ENCODE peak calls at places on chromosomes 12 and 14, in ten cellular contexts. One of them, this sample, is unnamed.
A peak's percentile ranks its signal among the peaks of the same experiment; 100 is the strongest.

GRCh38 chr14:89215166-89215940 is 201.7 kb downstream of the FOXN3 start:
- DNase-seq in activated CD4-positive, alpha-beta T cell treated with anti-CD3 and anti-CD28 coated beads, Interleukin-2, amount 50 U/mL, for 48 hours: no peak
- DNase-seq in CD4-positive, alpha-beta memory T cell: no peak
- DNase-seq in endothelial cell of umbilical vein: no peak
- DNase-seq in cardiac muscle cell: no peak
- DNase-seq in GM20000: no peak
- DNase-seq in NCI-H345: no peak
- DNase-seq in bronchial epithelial cell: no peak
- DNase-seq in ELR: no peak
- DNase-seq in stimulated activated CD4-positive, alpha-beta T cell treated with anti-CD3 and anti-CD28 coated beads, Interleukin-1b, Interleukin-23, amount 100 ng/mL, for 24 hours: no peak
- DNase-seq in this sample: no peak

GRCh38 chr12:27531916-27532315 is 7.9 kb downstream of the PPFIBP1 start:
- DNase-seq in NCI-H345: no peak
- DNase-seq in cardiac muscle cell: peak; percentile 73
- DNase-seq in stimulated activated CD4-positive, alpha-beta T cell treated with anti-CD3 and anti-CD28 coated beads, Interleukin-1b, Interleukin-23, amount 100 ng/mL, for 24 hours: no peak
- DNase-seq in GM20000: no peak
- DNase-seq in ELR: no peak
- DNase-seq in endothelial cell of umbilical vein: no peak
- DNase-seq in bronchial epithelial cell: no peak
- DNase-seq in CD4-positive, alpha-beta memory T cell: no peak
- DNase-seq in activated CD4-positive, alpha-beta T cell treated with anti-CD3 and anti-CD28 coated beads, Interleukin-2, amount 50 U/mL, for 48 hours: no peak
- DNase-seq in this sample: peak; percentile 37

GRCh38 chr12:128800606-128801005 is 23.2 kb downstream of the SLC15A4 start:
- DNase-seq in activated CD4-positive, alpha-beta T cell treated with anti-CD3 and anti-CD28 coated beads, Interleukin-2, amount 50 U/mL, for 48 hours: no peak
- DNase-seq in NCI-H345: no peak
- DNase-seq in ELR: no peak
- DNase-seq in endothelial cell of umbilical vein: no peak
- DNase-seq in stimulated activated CD4-positive, alpha-beta T cell treated with anti-CD3 and anti-CD28 coated beads, Interleukin-1b, Interleukin-23, amount 100 ng/mL, for 24 hours: no peak
- DNase-seq in bronchial epithelial cell: no peak
- DNase-seq in cardiac muscle cell: no peak
- DNase-seq in CD4-positive, alpha-beta memory T cell: no peak
- DNase-seq in GM20000: no peak
- DNase-seq in this sample: no peak

GRCh38 chr12:46020768-46021167 is 30.4 kb upstream of the SCAF11 start:
- DNase-seq in GM20000: no peak
- DNase-seq in cardiac muscle cell: no peak
- DNase-seq in activated CD4-positive, alpha-beta T cell treated with anti-CD3 and anti-CD28 coated beads, Interleukin-2, amount 50 U/mL, for 48 hours: no peak
- DNase-seq in ELR: no peak
- DNase-seq in endothelial cell of umbilical vein: no peak
- DNase-seq in stimulated activated CD4-positive, alpha-beta T cell treated with anti-CD3 and anti-CD28 coated beads, Interleukin-1b, Interleukin-23, amount 100 ng/mL, for 24 hours: no peak
- DNase-seq in NCI-H345: no peak
- DNase-seq in bronchial epithelial cell: no peak
- DNase-seq in CD4-positive, alpha-beta memory T cell: no peak
- DNase-seq in this sample: no peak

GRCh38 chr14:94098359-94098758 is 12.2 kb upstream of the IFI27 start:
- DNase-seq in CD4-positive, alpha-beta memory T cell: no peak
- DNase-seq in cardiac muscle cell: peak; percentile 68
- DNase-seq in stimulated activated CD4-positive, alpha-beta T cell treated with anti-CD3 and anti-CD28 coated beads, Interleukin-1b, Interleukin-23, amount 100 ng/mL, for 24 hours: no peak
- DNase-seq in NCI-H345: no peak
- DNase-seq in GM20000: no peak
- DNase-seq in endothelial cell of umbilical vein: no peak
- DNase-seq in ELR: no peak
- DNase-seq in bronchial epithelial cell: no peak
- DNase-seq in activated CD4-positive, alpha-beta T cell treated with anti-CD3 and anti-CD28 coated beads, Interleukin-2, amount 50 U/mL, for 48 hours: no peak
- DNase-seq in this sample: no peak

GRCh38 chr12:90085491-90086274 is 377.0 kb upstream of the ATP2B1 start:
- DNase-seq in cardiac muscle cell: peak; percentile 21
- DNase-seq in endothelial cell of umbilical vein: no peak
- DNase-seq in CD4-positive, alpha-beta memory T cell: no peak
- DNase-seq in bronchial epithelial cell: peak; percentile 28
- DNase-seq in stimulated activated CD4-positive, alpha-beta T cell treated with anti-CD3 and anti-CD28 coated beads, Interleukin-1b, Interleukin-23, amount 100 ng/mL, for 24 hours: no peak
- DNase-seq in NCI-H345: no peak
- DNase-seq in activated CD4-positive, alpha-beta T cell treated with anti-CD3 and anti-CD28 coated beads, Interleukin-2, amount 50 U/mL, for 48 hours: no peak
- DNase-seq in ELR: peak; percentile 36
- DNase-seq in GM20000: no peak
- DNase-seq in this sample: no peak

GRCh38 chr12:41466300-41466699 is 278.2 kb downstream of the PDZRN4 start:
- DNase-seq in ELR: no peak
- DNase-seq in endothelial cell of umbilical vein: no peak
- DNase-seq in activated CD4-positive, alpha-beta T cell treated with anti-CD3 and anti-CD28 coated beads, Interleukin-2, amount 50 U/mL, for 48 hours: no peak
- DNase-seq in NCI-H345: no peak
- DNase-seq in GM20000: no peak
- DNase-seq in stimulated activated CD4-positive, alpha-beta T cell treated with anti-CD3 and anti-CD28 coated beads, Interleukin-1b, Interleukin-23, amount 100 ng/mL, for 24 hours: no peak
- DNase-seq in cardiac muscle cell: no peak
- DNase-seq in CD4-positive, alpha-beta memory T cell: no peak
- DNase-seq in bronchial epithelial cell: no peak
- DNase-seq in this sample: no peak

GRCh38 chr12:100798799-100799198 is 4.2 kb downstream of the ANO4 start:
- DNase-seq in NCI-H345: no peak
- DNase-seq in GM20000: no peak
- DNase-seq in endothelial cell of umbilical vein: no peak
- DNase-seq in cardiac muscle cell: no peak
- DNase-seq in activated CD4-positive, alpha-beta T cell treated with anti-CD3 and anti-CD28 coated beads, Interleukin-2, amount 50 U/mL, for 48 hours: no peak
- DNase-seq in bronchial epithelial cell: no peak
- DNase-seq in stimulated activated CD4-positive, alpha-beta T cell treated with anti-CD3 and anti-CD28 coated beads, Interleukin-1b, Interleukin-23, amount 100 ng/mL, for 24 hours: no peak
- DNase-seq in ELR: no peak
- DNase-seq in CD4-positive, alpha-beta memory T cell: no peak
- DNase-seq in this sample: no peak

GRCh38 chr14:79764288-79764687 is 447.0 kb downstream of the DIO2 start:
- DNase-seq in endothelial cell of umbilical vein: no peak
- DNase-seq in CD4-positive, alpha-beta memory T cell: no peak
- DNase-seq in stimulated activated CD4-positive, alpha-beta T cell treated with anti-CD3 and anti-CD28 coated beads, Interleukin-1b, Interleukin-23, amount 100 ng/mL, for 24 hours: no peak
- DNase-seq in cardiac muscle cell: no peak
- DNase-seq in activated CD4-positive, alpha-beta T cell treated with anti-CD3 and anti-CD28 coated beads, Interleukin-2, amount 50 U/mL, for 48 hours: no peak
- DNase-seq in bronchial epithelial cell: no peak
- DNase-seq in GM20000: no peak
- DNase-seq in NCI-H345: peak; percentile 24
- DNase-seq in ELR: no peak
- DNase-seq in this sample: no peak

GRCh38 chr12:1595026-1595561 is 713 bp upstream of the FBXL14 start:
- DNase-seq in bronchial epithelial cell: no peak
- DNase-seq in endothelial cell of umbilical vein: no peak
- DNase-seq in activated CD4-positive, alpha-beta T cell treated with anti-CD3 and anti-CD28 coated beads, Interleukin-2, amount 50 U/mL, for 48 hours: no peak
- DNase-seq in stimulated activated CD4-positive, alpha-beta T cell treated with anti-CD3 and anti-CD28 coated beads, Interleukin-1b, Interleukin-23, amount 100 ng/mL, for 24 hours: no peak
- DNase-seq in CD4-positive, alpha-beta memory T cell: peak; percentile 54
- DNase-seq in GM20000: no peak
- DNase-seq in ELR: no peak
- DNase-seq in NCI-H345: no peak
- DNase-seq in cardiac muscle cell: peak; percentile 44
- DNase-seq in this sample: peak; percentile 13

GRCh38 chr12:120399531-120399930 is 30.6 kb upstream of the MSI1 start:
- DNase-seq in stimulated activated CD4-positive, alpha-beta T cell treated with anti-CD3 and anti-CD28 coated beads, Interleukin-1b, Interleukin-23, amount 100 ng/mL, for 24 hours: no peak
- DNase-seq in CD4-positive, alpha-beta memory T cell: no peak
- DNase-seq in ELR: peak; percentile 63
- DNase-seq in endothelial cell of umbilical vein: no peak
- DNase-seq in GM20000: peak; percentile 45
- DNase-seq in NCI-H345: no peak
- DNase-seq in activated CD4-positive, alpha-beta T cell treated with anti-CD3 and anti-CD28 coated beads, Interleukin-2, amount 50 U/mL, for 48 hours: peak; percentile 9
- DNase-seq in cardiac muscle cell: peak; percentile 50
- DNase-seq in bronchial epithelial cell: peak; percentile 35
- DNase-seq in this sample: no peak

GRCh38 chr12:28313631-28314030 is 123.4 kb downstream of the CCDC91 start:
- DNase-seq in NCI-H345: no peak
- DNase-seq in CD4-positive, alpha-beta memory T cell: no peak
- DNase-seq in cardiac muscle cell: peak; percentile 36
- DNase-seq in ELR: peak; percentile 63
- DNase-seq in stimulated activated CD4-positive, alpha-beta T cell treated with anti-CD3 and anti-CD28 coated beads, Interleukin-1b, Interleukin-23, amount 100 ng/mL, for 24 hours: no peak
- DNase-seq in endothelial cell of umbilical vein: peak; percentile 78
- DNase-seq in bronchial epithelial cell: peak; percentile 34
- DNase-seq in activated CD4-positive, alpha-beta T cell treated with anti-CD3 and anti-CD28 coated beads, Interleukin-2, amount 50 U/mL, for 48 hours: no peak
- DNase-seq in GM20000: no peak
- DNase-seq in this sample: peak; percentile 70

GRCh38 chr12:43816168-43816567 is 10.1 kb upstream of the TWF1 start:
- DNase-seq in activated CD4-positive, alpha-beta T cell treated with anti-CD3 and anti-CD28 coated beads, Interleukin-2, amount 50 U/mL, for 48 hours: no peak
- DNase-seq in GM20000: no peak
- DNase-seq in ELR: peak; percentile 53
- DNase-seq in CD4-positive, alpha-beta memory T cell: no peak
- DNase-seq in cardiac muscle cell: no peak
- DNase-seq in NCI-H345: no peak
- DNase-seq in bronchial epithelial cell: peak; percentile 38
- DNase-seq in stimulated activated CD4-positive, alpha-beta T cell treated with anti-CD3 and anti-CD28 coated beads, Interleukin-1b, Interleukin-23, amount 100 ng/mL, for 24 hours: no peak
- DNase-seq in endothelial cell of umbilical vein: no peak
- DNase-seq in this sample: no peak

This sample was measured in lung microvascular endothelial cell.